ENCODE peak calls at places on chromosomes 16 and 17, in six cellular contexts. One of them, this sample, is unnamed.

GRCh38 chr17:59675231-59675630 is 32.0 kb downstream of the PTRH2 start:
- DNase-seq in Calu3: no peak
- DNase-seq in fibroblast of pulmonary artery: no peak
- DNase-seq in ovary: no peak
- DNase-seq in sigmoid colon: no peak
- DNase-seq in transverse colon: no peak
- DNase-seq in this sample: no peak

GRCh38 chr16:27779719-27780161 is 229.8 kb downstream of the KATNIP start:
- DNase-seq in Calu3: no peak
- DNase-seq in fibroblast of pulmonary artery: peak; percentile 56
- DNase-seq in ovary: peak; percentile 58
- DNase-seq in sigmoid colon: no peak
- DNase-seq in transverse colon: no peak
- DNase-seq in this sample: no peak

GRCh38 chr16:71257768-71258167 is 27.2 kb upstream of the HYDIN start:
- DNase-seq in Calu3: no peak
- DNase-seq in fibroblast of pulmonary artery: no peak
- DNase-seq in ovary: no peak
- DNase-seq in sigmoid colon: no peak
- DNase-seq in transverse colon: no peak
- DNase-seq in this sample: no peak

GRCh38 chr17:43011728-43012472 is 5.3 kb downstream of the IFI35 start:
- DNase-seq in Calu3: no peak
- DNase-seq in fibroblast of pulmonary artery: no peak
- DNase-seq in ovary: no peak
- DNase-seq in sigmoid colon: no peak
- DNase-seq in transverse colon: no peak
- DNase-seq in this sample: no peak

GRCh38 chr17:76909971-76910760 is 42.0 kb downstream of the MGAT5B start:
- DNase-seq in Calu3: peak; percentile 74
- DNase-seq in fibroblast of pulmonary artery: peak; percentile 57
- DNase-seq in ovary: peak; percentile 41
- DNase-seq in sigmoid colon: no peak
- DNase-seq in transverse colon: peak; percentile 17
- DNase-seq in this sample: peak; percentile 82

GRCh38 chr16:86316967-86317616 is 193.2 kb upstream of the FOXF1 start:
- DNase-seq in Calu3: no peak
- DNase-seq in fibroblast of pulmonary artery: no peak
- DNase-seq in ovary: no peak
- DNase-seq in sigmoid colon: no peak
- DNase-seq in transverse colon: no peak
- DNase-seq in this sample: no peak

GRCh38 chr17:19410101-19410500 is 931 bp upstream of the RNF112 start:
- DNase-seq in Calu3: no peak
- DNase-seq in fibroblast of pulmonary artery: no peak
- DNase-seq in ovary: no peak
- DNase-seq in sigmoid colon: no peak
- DNase-seq in transverse colon: no peak
- DNase-seq in this sample: no peak

GRCh38 chr16:48583075-48584065 is 26.6 kb downstream of the N4BP1 start:
- DNase-seq in Calu3: no peak
- DNase-seq in fibroblast of pulmonary artery: peak; percentile 22
- DNase-seq in ovary: no peak
- DNase-seq in sigmoid colon: no peak
- DNase-seq in transverse colon: no peak
- DNase-seq in this sample: no peak

GRCh38 chr16:54402873-54403272 is 116.3 kb upstream of the IRX3 start:
- DNase-seq in Calu3: no peak
- DNase-seq in fibroblast of pulmonary artery: no peak
- DNase-seq in ovary: no peak
- DNase-seq in sigmoid colon: no peak
- DNase-seq in transverse colon: no peak
- DNase-seq in this sample: no peak

GRCh38 chr16:1863681-1864460 is 8.1 kb downstream of the MEIOB start:
- DNase-seq in Calu3: no peak
- DNase-seq in fibroblast of pulmonary artery: peak; percentile 66
- DNase-seq in ovary: no peak
- DNase-seq in sigmoid colon: no peak
- DNase-seq in transverse colon: no peak
- DNase-seq in this sample: no peak
- TF ChIP-seq CTCF in Calu3: no peak
- TF ChIP-seq CTCF in fibroblast of pulmonary artery: peak; percentile 52
- TF ChIP-seq CTCF in ovary: peak; percentile 41
- TF ChIP-seq CTCF in sigmoid colon: peak; percentile 21
- TF ChIP-seq CTCF in transverse colon: peak; percentile 73
- TF ChIP-seq CTCF in this sample: peak; percentile 85

GRCh38 chr16:57887711-57888110 is 83.2 kb downstream of the CNGB1 start:
- DNase-seq in Calu3: no peak
- DNase-seq in fibroblast of pulmonary artery: no peak
- DNase-seq in ovary: no peak
- DNase-seq in sigmoid colon: no peak
- DNase-seq in transverse colon: no peak
- DNase-seq in this sample: no peak

GRCh38 chr16:57886427-57886826 is 84.1 kb upstream of the KIFC3 start:
- DNase-seq in Calu3: no peak
- DNase-seq in fibroblast of pulmonary artery: no peak
- DNase-seq in ovary: no peak
- DNase-seq in sigmoid colon: no peak
- DNase-seq in transverse colon: no peak
- DNase-seq in this sample: no peak

GRCh38 chr16:57889111-57889510 is 81.8 kb downstream of the CNGB1 start:
- DNase-seq in Calu3: no peak
- DNase-seq in fibroblast of pulmonary artery: no peak
- DNase-seq in ovary: no peak
- DNase-seq in sigmoid colon: no peak
- DNase-seq in transverse colon: no peak
- DNase-seq in this sample: no peak

GRCh38 chr16:57889522-57889921 is 81.4 kb downstream of the CNGB1 start:
- DNase-seq in Calu3: no peak
- DNase-seq in fibroblast of pulmonary artery: no peak
- DNase-seq in ovary: no peak
- DNase-seq in sigmoid colon: no peak
- DNase-seq in transverse colon: no peak
- DNase-seq in this sample: no peak

DNA sequence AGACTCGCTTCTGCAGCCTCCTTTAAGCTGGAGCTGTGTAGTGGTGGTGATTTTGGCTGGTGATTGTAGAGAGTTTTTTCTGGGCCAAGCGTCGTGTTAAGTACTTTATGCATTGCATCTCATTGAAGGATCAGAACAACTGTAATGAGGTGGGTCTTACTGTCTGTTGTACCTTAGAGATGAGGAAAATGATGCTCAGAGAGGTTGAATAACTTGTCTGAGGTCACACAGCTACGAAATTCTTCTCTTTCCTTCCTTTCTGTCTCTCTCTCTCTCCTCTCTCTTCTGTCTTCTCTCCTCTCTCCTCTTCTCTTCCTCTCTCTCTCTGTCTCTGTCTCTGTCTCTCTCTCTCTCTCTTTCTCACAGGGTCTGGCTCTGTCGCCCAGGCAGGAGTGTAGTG is 82.8 kb downstream of the CNGB1 start:
- DNase-seq in Calu3: no peak
- DNase-seq in fibroblast of pulmonary artery: no peak
- DNase-seq in ovary: no peak
- DNase-seq in sigmoid colon: no peak
- DNase-seq in transverse colon: no peak
- DNase-seq in this sample: no peak
- TF ChIP-seq CTCF in Calu3: no peak
- TF ChIP-seq CTCF in fibroblast of pulmonary artery: no peak
- TF ChIP-seq CTCF in ovary: no peak
- TF ChIP-seq CTCF in sigmoid colon: no peak
- TF ChIP-seq CTCF in transverse colon: no peak
- TF ChIP-seq CTCF in this sample: no peak

DNA sequence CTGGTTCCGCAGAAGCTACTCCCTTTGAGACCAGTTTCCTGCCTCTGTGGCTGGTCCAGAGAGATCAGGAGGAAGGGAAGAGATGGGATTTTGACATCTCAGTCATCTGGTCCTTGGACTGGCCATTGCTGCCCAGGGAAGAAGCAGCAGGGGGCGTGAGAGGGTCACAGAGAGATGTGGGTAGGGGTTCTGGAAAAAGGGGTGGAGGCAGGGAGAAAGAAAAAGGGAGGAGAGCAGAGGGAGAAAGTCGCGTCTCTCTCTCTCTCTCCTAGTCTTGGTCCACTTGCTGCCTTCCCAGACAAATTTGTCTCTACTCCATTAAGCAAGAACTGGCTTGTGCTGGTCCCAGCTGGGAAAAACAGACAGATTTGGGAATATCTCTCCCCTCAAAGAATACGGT is 4.4 kb downstream of the SHBG start:
- DNase-seq in Calu3: peak; percentile 24
- DNase-seq in fibroblast of pulmonary artery: peak; percentile 64
- DNase-seq in ovary: peak; percentile 77
- DNase-seq in sigmoid colon: no peak
- DNase-seq in transverse colon: no peak
- DNase-seq in this sample: no peak
- TF ChIP-seq CTCF in Calu3: no peak
- TF ChIP-seq CTCF in fibroblast of pulmonary artery: peak; percentile 77
- TF ChIP-seq CTCF in ovary: peak; percentile 51
- TF ChIP-seq CTCF in sigmoid colon: peak; percentile 41
- TF ChIP-seq CTCF in transverse colon: no peak
- TF ChIP-seq CTCF in this sample: peak; percentile 75

GRCh38 chr16:77238593-77238992 is 39.4 kb downstream of the SYCE1L start:
- DNase-seq in Calu3: no peak
- DNase-seq in fibroblast of pulmonary artery: no peak
- DNase-seq in ovary: no peak
- DNase-seq in sigmoid colon: no peak
- DNase-seq in transverse colon: no peak
- DNase-seq in this sample: no peak

GRCh38 chr16:77236063-77236511 is 36.9 kb downstream of the SYCE1L start:
- DNase-seq in Calu3: peak; percentile 93
- DNase-seq in fibroblast of pulmonary artery: peak; percentile 84
- DNase-seq in ovary: peak; percentile 92
- DNase-seq in sigmoid colon: peak; percentile 91
- DNase-seq in transverse colon: peak; percentile 89
- DNase-seq in this sample: peak; percentile 91

GRCh38 chr16:77231047-77231446 is 31.8 kb downstream of the SYCE1L start:
- DNase-seq in Calu3: no peak
- DNase-seq in fibroblast of pulmonary artery: no peak
- DNase-seq in ovary: no peak
- DNase-seq in sigmoid colon: no peak
- DNase-seq in transverse colon: no peak
- DNase-seq in this sample: no peak

GRCh38 chr16:77234611-77235010 is 35.4 kb downstream of the SYCE1L start:
- DNase-seq in Calu3: peak; percentile 27
- DNase-seq in fibroblast of pulmonary artery: no peak
- DNase-seq in ovary: no peak
- DNase-seq in sigmoid colon: no peak
- DNase-seq in transverse colon: no peak
- DNase-seq in this sample: no peak

DNA sequence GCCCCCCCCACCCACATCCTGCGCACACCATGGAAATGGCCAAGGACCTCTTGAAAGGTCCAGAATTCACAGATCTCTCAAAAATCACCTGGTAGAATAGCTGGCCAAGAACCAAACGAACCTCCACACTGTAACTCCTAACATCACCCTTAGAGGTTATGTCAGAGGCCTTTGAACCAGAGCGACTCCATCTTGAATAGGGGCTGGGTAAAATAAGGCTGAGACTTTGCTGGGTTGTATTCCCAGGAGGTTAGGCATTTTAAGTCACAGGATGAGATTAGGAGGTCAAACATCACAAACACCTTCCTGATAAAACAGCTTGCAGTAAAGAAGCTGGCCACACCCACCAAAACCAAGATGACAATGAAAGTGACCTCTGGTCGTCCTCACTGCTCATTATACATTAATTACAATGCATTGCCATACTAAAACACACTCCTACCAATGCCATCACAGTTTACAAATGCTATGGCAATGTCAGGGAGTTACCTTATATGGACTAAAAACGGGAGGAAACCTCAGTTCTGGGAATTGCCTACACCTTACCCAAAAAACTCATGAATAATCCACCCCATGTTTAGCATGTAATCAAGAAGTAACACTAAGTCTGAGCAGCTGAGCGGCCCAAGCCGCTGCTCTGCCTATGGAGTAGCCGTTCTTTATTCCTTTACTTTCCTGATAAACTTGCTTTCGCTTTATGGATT is 34.7 kb downstream of the SYCE1L start:
- DNase-seq in Calu3: no peak
- DNase-seq in fibroblast of pulmonary artery: no peak
- DNase-seq in ovary: no peak
- DNase-seq in sigmoid colon: no peak
- DNase-seq in transverse colon: no peak
- DNase-seq in this sample: no peak
- TF ChIP-seq CTCF in Calu3: no peak
- TF ChIP-seq CTCF in fibroblast of pulmonary artery: no peak
- TF ChIP-seq CTCF in ovary: no peak
- TF ChIP-seq CTCF in sigmoid colon: no peak
- TF ChIP-seq CTCF in transverse colon: no peak
- TF ChIP-seq CTCF in this sample: no peak

GRCh38 chr17:74892013-74892841 is 1.2 kb downstream of the FADS6 start:
- DNase-seq in Calu3: no peak
- DNase-seq in fibroblast of pulmonary artery: no peak
- DNase-seq in ovary: no peak
- DNase-seq in sigmoid colon: no peak
- DNase-seq in transverse colon: no peak
- DNase-seq in this sample: no peak
- TF ChIP-seq CTCF in Calu3: no peak
- TF ChIP-seq CTCF in fibroblast of pulmonary artery: no peak
- TF ChIP-seq CTCF in ovary: no peak
- TF ChIP-seq CTCF in sigmoid colon: no peak
- TF ChIP-seq CTCF in transverse colon: no peak
- TF ChIP-seq CTCF in this sample: no peak

GRCh38 chr16:3120435-3120834 is 8.0 kb downstream of the ZNF205 start:
- DNase-seq in Calu3: no peak
- DNase-seq in fibroblast of pulmonary artery: no peak
- DNase-seq in ovary: no peak
- DNase-seq in sigmoid colon: no peak
- DNase-seq in transverse colon: no peak
- DNase-seq in this sample: no peak

GRCh38 chr16:3122926-3123570 is 10.7 kb downstream of the ZNF205 start:
- DNase-seq in Calu3: no peak
- DNase-seq in fibroblast of pulmonary artery: no peak
- DNase-seq in ovary: no peak
- DNase-seq in sigmoid colon: no peak
- DNase-seq in transverse colon: no peak
- DNase-seq in this sample: no peak

GRCh38 chr16:3127745-3128144 is 7.1 kb upstream of the ZNF213 start:
- DNase-seq in Calu3: no peak
- DNase-seq in fibroblast of pulmonary artery: no peak
- DNase-seq in ovary: no peak
- DNase-seq in sigmoid colon: no peak
- DNase-seq in transverse colon: no peak
- DNase-seq in this sample: no peak

GRCh38 chr16:3121843-3122467 is 9.6 kb downstream of the ZNF205 start:
- DNase-seq in Calu3: no peak
- DNase-seq in fibroblast of pulmonary artery: peak; percentile 73
- DNase-seq in ovary: no peak
- DNase-seq in sigmoid colon: no peak
- DNase-seq in transverse colon: no peak
- DNase-seq in this sample: no peak

GRCh38 chr16:3123986-3124886 is 10.6 kb upstream of the ZNF213 start:
- DNase-seq in Calu3: peak; percentile 98
- DNase-seq in fibroblast of pulmonary artery: peak; percentile 93
- DNase-seq in ovary: peak; percentile 94
- DNase-seq in sigmoid colon: peak; percentile 98
- DNase-seq in transverse colon: peak; percentile 97
- DNase-seq in this sample: peak; percentile 96
- TF ChIP-seq CTCF in Calu3: no peak
- TF ChIP-seq CTCF in fibroblast of pulmonary artery: peak; percentile 12
- TF ChIP-seq CTCF in ovary: peak; percentile 10
- TF ChIP-seq CTCF in sigmoid colon: no peak
- TF ChIP-seq CTCF in transverse colon: peak; percentile 27
- TF ChIP-seq CTCF in this sample: peak; percentile 24

GRCh38 chr17:8651013-8651412 is 20.5 kb upstream of the MYH10 start:
- DNase-seq in Calu3: no peak
- DNase-seq in fibroblast of pulmonary artery: no peak
- DNase-seq in ovary: no peak
- DNase-seq in sigmoid colon: no peak
- DNase-seq in transverse colon: no peak
- DNase-seq in this sample: no peak
- TF ChIP-seq CTCF in Calu3: no peak
- TF ChIP-seq CTCF in fibroblast of pulmonary artery: no peak
- TF ChIP-seq CTCF in ovary: no peak
- TF ChIP-seq CTCF in sigmoid colon: no peak
- TF ChIP-seq CTCF in transverse colon: no peak
- TF ChIP-seq CTCF in this sample: no peak